ENCODE peak calls at places on chromosomes 13 and 19, in six cellular contexts. I is AG04450, V is astrocyte of the cerebellum, W is left ventricle myocardium inferior, L is brain microvascular endothelial cell, M is Calu3. J is an unnamed sample.

GRCh38 chr13:43307921-43308433 is 284.6 kb downstream of the DNAJC15 start:
- DNase-seq in M (no peak), V (peak; percentile 72), W (peak; percentile 87), L (peak; percentile 93), I (peak; percentile 59), J (peak; percentile 72)

GRCh38 chr13:26679945-26680516 is 80.6 kb downstream of the GPR12 start:
- DNase-seq in V (no peak), M (no peak), L (peak; percentile 73), I (no peak), W (no peak), J (no peak)

GRCh38 chr19:10155834-10156233 is 36.1 kb upstream of the EIF3G start:
- DNase-seq in W (no peak), V (no peak), M (no peak), I (no peak), L (no peak), J (no peak)

GRCh38 chr19:50065938-50066337 is 40.1 kb downstream of the ZNF473 start:
- DNase-seq in M (no peak), L (no peak), V (no peak), W (no peak), I (no peak), J (no peak)

GRCh38 chr19:21491161-21491560 is 14.2 kb upstream of the ZNF429 start:
- DNase-seq in V (no peak), M (no peak), I (no peak), L (no peak), W (no peak), J (no peak)

GRCh38 chr13:59609421-59609820 is 554.3 kb downstream of the DIAPH3 start:
- DNase-seq in M (no peak), I (no peak), W (no peak), L (no peak), V (no peak), J (no peak)

GRCh38 chr13:109088528-109088927 is 459.1 kb downstream of the MYO16 start:
- DNase-seq in M (no peak), V (no peak), L (no peak), I (no peak), W (no peak), J (no peak)

GRCh38 chr19:8355631-8356402 is 8.1 kb upstream of the ANGPTL4 start:
- DNase-seq in L (peak; percentile 99), W (no peak), M (peak; percentile 34), I (no peak), V (peak; percentile 45), J (peak; percentile 72)

GRCh38 chr13:61253105-61253877 is 162.4 kb downstream of the PCDH20 start:
- DNase-seq in M (no peak), V (no peak), W (no peak), I (no peak), L (no peak), J (no peak)

GRCh38 chr13:61258185-61258584 is 157.5 kb downstream of the PCDH20 start:
- DNase-seq in L (no peak), I (no peak), W (no peak), V (no peak), M (no peak), J (no peak)

GRCh38 chr13:61252213-61252612 is 163.4 kb downstream of the PCDH20 start:
- DNase-seq in M (no peak), L (no peak), I (no peak), W (no peak), V (no peak), J (no peak)

GRCh38 chr13:61255035-61255796 is 160.4 kb downstream of the PCDH20 start:
- DNase-seq in W (no peak), M (no peak), L (no peak), I (no peak), V (no peak), J (no peak)
- TF ChIP-seq CTCF in W (peak; percentile 16), M (no peak), L (peak; percentile 43), I (no peak), V (peak; percentile 48), J (no peak)

DNA sequence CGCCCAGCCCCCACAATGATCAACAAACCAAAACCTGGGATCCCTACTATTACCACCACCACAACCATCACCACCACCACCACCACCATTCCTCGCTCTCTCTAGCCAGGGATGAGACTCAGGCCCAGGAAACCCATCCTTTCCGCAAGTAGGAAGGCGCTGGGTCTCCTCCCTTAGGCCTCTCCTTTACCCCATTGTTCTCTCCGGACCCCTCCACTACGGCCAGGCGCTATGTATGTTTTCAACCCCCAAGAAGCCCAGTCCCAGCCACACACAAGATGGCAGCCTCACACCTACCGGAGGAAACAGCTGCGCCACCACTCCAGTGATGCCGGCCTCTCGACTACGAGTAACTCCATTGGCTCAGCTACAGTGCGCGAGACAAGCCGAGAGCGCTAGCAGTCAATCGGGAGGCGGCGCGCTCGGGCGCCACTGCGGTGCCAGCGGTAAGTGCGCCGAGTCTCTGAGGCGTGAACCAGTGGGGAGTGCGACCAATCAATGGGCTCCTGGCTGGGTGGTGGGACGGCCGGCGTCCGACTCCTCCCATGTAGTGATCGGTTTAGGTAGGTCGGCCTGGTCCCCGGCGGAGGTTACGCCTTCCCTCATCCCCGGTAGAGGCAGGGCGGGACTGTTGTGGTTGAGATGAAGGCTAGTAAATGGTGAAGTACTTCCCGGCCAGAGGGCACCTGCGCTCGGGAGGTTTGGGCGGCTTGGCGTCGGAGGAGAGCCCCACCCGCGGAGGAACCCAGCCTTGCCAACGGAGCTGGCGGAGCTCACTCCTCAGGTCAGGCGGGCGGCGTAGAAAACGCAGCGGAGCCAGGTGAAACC is at the start of the genes CAB39L and SETDB2:
- DNase-seq in I (peak; percentile 98), L (peak; percentile 99), V (peak; percentile 98), M (peak; percentile 96), W (peak; percentile 99), J (peak; percentile 97)
- TF ChIP-seq CTCF in I (peak; percentile 43), L (peak; percentile 55), V (peak; percentile 37), M (no peak), W (peak; percentile 62), J (peak; percentile 29)

GRCh38 chr19:493391-494170 is 2.7 kb upstream of the MADCAM1 start:
- DNase-seq in L (no peak), W (no peak), V (no peak), I (no peak), M (no peak), J (no peak)
- TF ChIP-seq CTCF in L (no peak), W (no peak), V (no peak), I (no peak), M (no peak), J (no peak)

DNA sequence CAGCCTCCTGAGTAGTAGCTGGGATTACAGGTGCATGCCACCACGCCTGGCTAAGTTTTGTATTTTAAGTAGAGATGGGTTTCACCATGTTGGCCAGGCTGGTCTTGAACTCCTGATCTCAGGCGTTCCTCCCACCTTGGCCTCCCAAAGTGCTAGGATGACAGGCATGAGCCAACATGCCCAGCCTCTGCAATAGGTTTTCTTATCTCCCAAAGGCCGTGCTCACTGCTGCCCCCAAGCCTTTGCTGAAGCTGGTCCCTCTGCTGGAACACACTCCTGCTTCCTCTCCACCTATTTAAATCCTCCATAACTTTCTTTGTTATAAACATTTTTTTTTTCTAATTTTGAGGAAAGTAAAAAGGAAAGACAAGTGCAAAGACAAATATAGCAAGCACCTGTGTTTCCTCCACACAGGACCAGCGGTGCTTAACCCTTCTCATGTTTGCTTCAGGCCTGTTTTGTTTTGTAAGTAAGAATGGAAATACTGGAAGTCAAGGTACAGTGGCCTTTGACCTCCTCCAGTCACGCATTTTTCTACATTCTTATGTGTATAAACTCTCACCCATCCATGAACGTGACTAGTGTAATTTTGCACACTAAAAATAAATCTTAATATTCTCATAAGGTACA is 14.5 kb upstream of the TNFAIP8L1 start:
- DNase-seq in L (no peak), M (no peak), I (no peak), V (no peak), W (no peak), J (no peak)
- TF ChIP-seq CTCF in L (peak; percentile 63), M (no peak), I (peak; percentile 49), V (peak; percentile 49), W (peak; percentile 25), J (peak; percentile 23)

GRCh38 chr13:37069597-37070103 is 10.2 kb upstream of the SUPT20H start:
- DNase-seq in L (no peak), V (no peak), I (no peak), W (no peak), M (no peak), J (no peak)

GRCh38 chr13:37070145-37070695 is 10.7 kb upstream of the SUPT20H start:
- DNase-seq in V (no peak), W (no peak), M (no peak), I (no peak), L (no peak), J (no peak)

GRCh38 chr13:37070956-37071355 is 11.5 kb upstream of the SUPT20H start:
- DNase-seq in M (no peak), V (no peak), L (no peak), I (no peak), W (no peak), J (no peak)

GRCh38 chr13:37067874-37068273 is 8.4 kb upstream of the SUPT20H start:
- DNase-seq in L (no peak), M (no peak), V (no peak), W (no peak), I (no peak), J (no peak)

DNA sequence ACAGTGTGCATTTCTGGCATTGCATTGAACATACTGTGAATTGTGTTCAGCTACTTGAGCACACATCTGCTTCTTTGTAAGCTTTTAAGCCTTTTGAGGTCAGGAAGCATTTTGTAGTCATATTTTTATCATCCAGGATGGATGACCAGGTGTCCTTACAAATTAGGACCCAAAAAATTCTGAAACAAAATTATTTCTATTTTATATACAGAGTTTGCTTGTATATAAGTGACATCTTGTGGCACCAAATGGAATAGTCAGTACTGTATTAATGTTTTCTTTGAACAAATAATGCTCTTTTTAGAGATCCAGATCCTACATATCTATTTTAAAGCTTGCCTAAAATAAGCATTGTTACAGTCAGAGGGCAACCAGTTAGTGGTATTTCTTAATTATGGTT is 9.5 kb upstream of the SUPT20H start:
- DNase-seq in I (no peak), V (no peak), W (no peak), L (no peak), M (no peak), J (no peak)
- TF ChIP-seq CTCF in I (peak; percentile 37), V (no peak), W (peak; percentile 17), L (no peak), M (no peak), J (peak; percentile 39)

GRCh38 chr13:46388846-46389245 is 1.8 kb upstream of the RUBCNL start:
- DNase-seq in W (no peak), I (no peak), L (no peak), V (no peak), M (no peak), J (no peak)

GRCh38 chr13:46388308-46388707 is 1.3 kb upstream of the RUBCNL start:
- DNase-seq in I (no peak), V (no peak), W (no peak), L (no peak), M (no peak), J (no peak)

GRCh38 chr13:46385946-46386345 is 1.1 kb downstream of the RUBCNL start:
- DNase-seq in V (no peak), M (no peak), I (no peak), W (no peak), L (no peak), J (no peak)

GRCh38 chr13:46386426-46386995 is 541 bp downstream of the RUBCNL start:
- DNase-seq in V (no peak), M (no peak), W (peak; percentile 15), L (no peak), I (no peak), J (no peak)

GRCh38 chr13:46386996-46387851 is at the start of gene RUBCNL:
- DNase-seq in M (peak; percentile 33), V (no peak), I (no peak), L (peak; percentile 9), W (peak; percentile 34), J (no peak)
- TF ChIP-seq CTCF in M (no peak), V (no peak), I (no peak), L (no peak), W (no peak), J (no peak)